ENCODE peak calls at places on chromosomes 1 and 21, in nine cellular contexts. U, G, Y, C, S, W, B, X and A are unnamed samples.

GRCh38 chr1:21238141-21238800 is 52.0 kb downstream of the ECE1 start:
- DNase-seq in W (no peak), U (peak; percentile 70), C (no peak), X (peak; percentile 84), S (no peak), Y (no peak), B (no peak), G (no peak), A (peak; percentile 78)

GRCh38 chr1:17016317-17016661 is 4.6 kb upstream of the ATP13A2 start:
- DNase-seq in U (no peak), X (peak; percentile 76), Y (no peak), W (no peak), G (no peak), C (no peak), B (no peak), S (no peak), A (no peak)

GRCh38 chr1:44801491-44802305 is 1.5 kb downstream of the PLK3 start:
- DNase-seq in S (no peak), C (peak; percentile 20), Y (peak; percentile 32), W (peak; percentile 62), U (no peak), B (no peak), G (peak; percentile 26), X (no peak), A (no peak)

GRCh38 chr1:30691480-30691879 is 31.9 kb downstream of the MATN1 start:
- DNase-seq in B (no peak), S (no peak), X (no peak), U (no peak), C (no peak), W (no peak), Y (no peak), G (no peak), A (no peak)

GRCh38 chr1:77605246-77606026 is 77.0 kb downstream of the ZZZ3 start:
- DNase-seq in W (peak; percentile 80), C (peak; percentile 62), X (peak; percentile 38), U (no peak), B (peak; percentile 53), S (peak; percentile 40), G (no peak), Y (peak; percentile 81), A (peak; percentile 9)

GRCh38 chr1:18322353-18323032 is 158.2 kb upstream of the KLHDC7A start:
- DNase-seq in S (no peak), U (peak; percentile 56), W (no peak), Y (no peak), B (no peak), C (no peak), X (no peak), G (no peak), A (no peak)

GRCh38 chr1:117644696-117645311 is 39.0 kb downstream of the TENT5C start:
- DNase-seq in G (no peak), X (no peak), B (no peak), W (no peak), U (no peak), Y (no peak), S (no peak), C (no peak), A (no peak)

GRCh38 chr1:163170975-163171676 is 31.6 kb downstream of the RGS5 start:
- DNase-seq in S (no peak), U (no peak), X (peak; percentile 47), C (no peak), G (no peak), B (no peak), Y (no peak), W (no peak), A (no peak)

GRCh38 chr21:38319781-38320180 is 63.0 kb downstream of the KCNJ15 start:
- DNase-seq in S (no peak), C (no peak), Y (no peak), W (no peak), X (peak; percentile 74), U (no peak), B (no peak), G (no peak), A (no peak)

GRCh38 chr1:16075337-16076002 is 2.0 kb upstream of the FAM131C start:
- DNase-seq in C (peak; percentile 65), S (no peak), U (no peak), X (peak; percentile 85), W (peak; percentile 92), G (no peak), Y (peak; percentile 72), B (peak; percentile 67), A (no peak)

GRCh38 chr1:33049381-33049780 is 12.7 kb upstream of the AK2 start:
- DNase-seq in B (no peak), G (no peak), X (no peak), U (no peak), Y (no peak), W (peak; percentile 14), S (no peak), C (no peak), A (no peak)

GRCh38 chr1:29482064-29482463 is 245.7 kb downstream of the PTPRU start:
- DNase-seq in G (no peak), X (no peak), B (no peak), C (no peak), U (no peak), Y (no peak), S (no peak), W (no peak), A (no peak)

GRCh38 chr21:34881421-34881820 is 167.7 kb downstream of the RUNX1 start:
- DNase-seq in G (no peak), Y (no peak), W (no peak), B (no peak), U (no peak), C (no peak), S (no peak), X (peak; percentile 84), A (peak; percentile 94)

GRCh38 chr21:28554660-28555475 is 437.8 kb downstream of the LTN1 start:
- DNase-seq in Y (no peak), S (no peak), U (peak; percentile 3), B (no peak), C (no peak), X (peak; percentile 63), G (no peak), W (no peak), A (peak; percentile 38)

GRCh38 chr1:181106479-181106878 is 18.0 kb downstream of the IER5 start:
- DNase-seq in W (no peak), U (no peak), G (no peak), C (no peak), X (no peak), B (no peak), S (no peak), Y (no peak), A (no peak)

GRCh38 chr1:181106022-181106312 is 17.5 kb downstream of the IER5 start:
- DNase-seq in C (no peak), X (no peak), G (no peak), W (no peak), B (no peak), Y (no peak), S (no peak), U (no peak), A (no peak)

GRCh38 chr1:181105134-181106021 is 16.9 kb downstream of the IER5 start:
- DNase-seq in G (peak; percentile 92), B (peak; percentile 98), C (peak; percentile 97), W (peak; percentile 96), Y (peak; percentile 98), X (peak; percentile 83), U (peak; percentile 97), S (peak; percentile 94), A (peak; percentile 82)

GRCh38 chr1:181107711-181108110 is 19.2 kb downstream of the IER5 start:
- DNase-seq in S (no peak), G (no peak), U (no peak), W (no peak), Y (no peak), C (no peak), X (no peak), B (no peak), A (no peak)

GRCh38 chr1:181108297-181108696 is 19.8 kb downstream of the IER5 start:
- DNase-seq in X (no peak), U (no peak), G (no peak), B (no peak), W (no peak), S (no peak), Y (no peak), C (no peak), A (no peak)
- H3K4me1 ChIP-seq in X (peaks cover 31% of the 10 kb centered on the region), U (peaks cover 34% of the 10 kb centered on the region), G (peaks cover 25% of the 10 kb centered on the region), B (peaks cover 60% of the 10 kb centered on the region), W (peaks cover 35% of the 10 kb centered on the region), S (peaks cover 11% of the 10 kb centered on the region), Y (peaks cover 9% of the 10 kb centered on the region), C (peaks cover 68% of the 10 kb centered on the region), A (peaks cover 45% of the 10 kb centered on the region)

DNA sequence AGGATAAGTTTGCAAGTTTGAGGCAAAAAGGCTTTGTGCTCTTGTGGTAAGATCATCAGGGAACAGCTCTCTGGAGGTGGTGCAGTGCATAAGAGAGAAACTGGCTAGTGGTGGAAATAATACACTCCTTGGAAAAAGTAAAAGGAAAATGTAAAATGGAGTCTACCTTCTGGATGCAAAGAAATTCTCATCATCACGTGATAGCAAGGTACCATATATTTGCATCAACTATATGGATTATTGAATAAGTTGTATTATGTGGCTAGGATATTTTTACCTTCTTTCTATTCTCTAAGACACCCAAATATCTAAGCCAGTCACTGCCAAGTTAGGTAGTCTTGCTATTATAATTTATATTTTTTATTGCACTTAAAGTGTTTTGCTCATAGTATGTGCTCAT is 14.0 kb upstream of the LRRC7 start:
- DNase-seq in Y (no peak), C (no peak), S (no peak), X (no peak), G (no peak), U (no peak), B (no peak), W (no peak), A (no peak)
- H3K4me3 ChIP-seq in Y (no peak overlapping the region), C (no peak overlapping the region), S (no peak overlapping the region), X (no peak overlapping the region), G (no peak overlapping the region), U (no peak overlapping the region), B (no peak overlapping the region), W (no peak overlapping the region), A (no peak overlapping the region)

GRCh38 chr1:8408151-8408839 is 90.4 kb downstream of the SLC45A1 start:
- DNase-seq in S (peak; percentile 68), X (peak; percentile 84), W (peak; percentile 96), Y (peak; percentile 81), B (no peak), U (peak; percentile 35), G (no peak), C (peak; percentile 66), A (peak; percentile 62)

GRCh38 chr1:8409666-8410065 is 91.8 kb downstream of the SLC45A1 start:
- DNase-seq in W (no peak), U (no peak), C (no peak), B (no peak), X (no peak), G (no peak), Y (no peak), S (no peak), A (no peak)

GRCh38 chr1:8410791-8411190 is 92.9 kb downstream of the SLC45A1 start:
- DNase-seq in C (no peak), Y (no peak), X (peak; percentile 55), G (no peak), S (no peak), B (no peak), W (no peak), U (no peak), A (no peak)

GRCh38 chr1:8407652-8408051 is 89.7 kb downstream of the SLC45A1 start:
- DNase-seq in S (no peak), U (no peak), C (no peak), X (no peak), Y (no peak), G (no peak), B (no peak), W (no peak), A (no peak)

GRCh38 chr1:8409107-8409506 is 91.2 kb downstream of the SLC45A1 start:
- DNase-seq in B (no peak), G (no peak), S (no peak), Y (no peak), W (no peak), X (peak; percentile 81), U (peak; percentile 48), C (no peak), A (no peak)
- H3K27ac ChIP-seq in B (peak overlapping the region; percentile 84), G (no peak overlapping the region), S (peak overlapping the region; percentile 86), Y (peak overlapping the region; percentile 82), W (peak overlapping the region; percentile 87), X (peak overlapping the region; percentile 87), U (peak overlapping the region; percentile 81), C (peak overlapping the region; percentile 98), A (peak overlapping the region; percentile 49)

GRCh38 chr1:212255705-212256307 is 29.4 kb upstream of the PPP2R5A start:
- DNase-seq in B (no peak), C (no peak), X (no peak), U (no peak), G (no peak), S (no peak), W (no peak), Y (no peak), A (no peak)
- H3K4me1 ChIP-seq in B (peaks cover 14% of the 10 kb centered on the region), C (peaks cover 20% of the 10 kb centered on the region), X (peaks cover 2% of the 10 kb centered on the region), U (no peaks in the 10 kb centered on the region), G (peaks cover 58% of the 10 kb centered on the region), S (peaks cover 5% of the 10 kb centered on the region), W (no peaks in the 10 kb centered on the region), Y (no peaks in the 10 kb centered on the region), A (no peaks in the 10 kb centered on the region)